ENCODE peak calls at places on chromosome 2, in six cellular contexts. T is stimulated activated CD8-positive, alpha-beta memory T cell treated with anti-CD3 and anti-CD28 coated beads, Interleukin-7, amount 100 ng/mL, for 1 hour; I is G401; P is GM12865; K is T-helper 2 cell treated with Interferon-gamma antibody and Interleukin-4, amounts not matched to agents 5 μg/mL and 100 μg/mL, for 36 hours; Y is activated CD4-positive, CD25-positive, alpha-beta regulatory T cell. S is an unnamed sample.

GRCh38 chr2:52775674-52776073 is 991.9 kb upstream of the CHAC2 start:
- DNase-seq in T (no peak), Y (no peak), P (no peak), I (no peak), K (no peak), S (no peak)

GRCh38 chr2:167914969-167915368 is 332.4 kb downstream of the STK39 start:
- DNase-seq in Y (no peak), K (no peak), P (no peak), T (no peak), I (no peak), S (no peak)

GRCh38 chr2:180644709-180645108 is 335.7 kb upstream of the UBE2E3 start:
- DNase-seq in Y (no peak), P (no peak), K (no peak), I (no peak), T (no peak), S (peak)

GRCh38 chr2:9244985-9245544 is 38.5 kb downstream of the ASAP2 start:
- DNase-seq in Y (no peak), P (no peak), K (no peak), I (no peak), T (no peak), S (no peak)

GRCh38 chr2:158199928-158200650 is 98.4 kb downstream of the UPP2 start:
- DNase-seq in I (no peak), P (no peak), Y (no peak), K (no peak), T (no peak), S (no peak)

GRCh38 chr2:241702155-241702404 is 241 bp downstream of the ING5 start:
- DNase-seq in I (no peak), P (peak), K (peak), Y (peak), T (peak), S (peak)

GRCh38 chr2:28463893-28464292 is 32.0 kb upstream of the PLB1 start:
- DNase-seq in Y (no peak), I (no peak), K (no peak), T (no peak), P (no peak), S (no peak)

GRCh38 chr2:159053186-159054031 is 85.0 kb downstream of the TANC1 start:
- DNase-seq in T (no peak), P (no peak), I (no peak), K (no peak), Y (no peak), S (no peak)

GRCh38 chr2:232887171-232887850 is 17.2 kb downstream of the SNORC start:
- DNase-seq in P (no peak), Y (no peak), T (no peak), K (no peak), I (no peak), S (no peak)

GRCh38 chr2:31324000-31324633 is 90.2 kb downstream of the EHD3 start:
- DNase-seq in K (no peak), T (no peak), P (peak), I (no peak), Y (no peak), S (no peak)

GRCh38 chr2:173062806-173063205 is 12.8 kb upstream of the MAP3K20 start:
- DNase-seq in P (no peak), I (no peak), Y (no peak), T (no peak), K (no peak), S (no peak)

GRCh38 chr2:146982393-146982846 is 862.4 kb upstream of the ACVR2A start:
- DNase-seq in K (no peak), P (no peak), Y (no peak), I (no peak), T (no peak), S (no peak)

GRCh38 chr2:103387888-103388287 is 626.1 kb downstream of the TMEM182 start:
- DNase-seq in K (no peak), I (no peak), T (no peak), Y (no peak), P (no peak), S (no peak)

GRCh38 chr2:19349911-19350677 is 8.3 kb downstream of the OSR1 start:
- DNase-seq in T (no peak), Y (peak), P (peak), I (peak), K (peak), S (peak)

GRCh38 chr2:170241731-170242130 is 63.8 kb downstream of the MYO3B start:
- DNase-seq in K (no peak), I (no peak), P (no peak), T (no peak), Y (no peak), S (no peak)

GRCh38 chr2:45697190-45697589 is 45.7 kb downstream of the PRKCE start:
- DNase-seq in T (no peak), P (no peak), I (no peak), K (no peak), Y (no peak), S (no peak)

GRCh38 chr2:31693882-31694281 is 113.1 kb upstream of the SRD5A2 start:
- DNase-seq in K (no peak), T (no peak), Y (no peak), P (no peak), I (no peak), S (peak)

S was measured in SJCRH30.